ENCODE peak calls at places on chromosomes 16 and 17, in five cellular contexts. M is adrenal gland, E is heart left ventricle, G is GDM1, I is left lung. X is an unnamed sample.

GRCh38 chr16:50547944-50548658 is at the start of gene NKD1:
- DNase-seq in M (peak), E (peak), G (peak), I (peak), X (peak)

GRCh38 chr16:57284206-57284951 is at the start of gene PLLP:
- DNase-seq in G (no peak), M (no peak), E (peak), I (no peak), X (peak)

GRCh38 chr16:35745191-35745590 is 2285.8 kb downstream of the TP53TG3F start:
- DNase-seq in E (no peak), M (no peak), G (no peak), I (no peak), X (no peak)

GRCh38 chr17:76378548-76379274 is 5.7 kb upstream of the SPHK1 start:
- DNase-seq in I (no peak), G (no peak), E (no peak), M (no peak), X (no peak)

GRCh38 chr16:89434490-89434889 is 55.9 kb downstream of the ANKRD11 start:
- DNase-seq in I (no peak), M (peak), E (no peak), G (no peak), X (no peak)

GRCh38 chr17:13953871-13954270 is 115.4 kb upstream of the COX10 start:
- DNase-seq in E (no peak), I (no peak), G (no peak), M (no peak), X (no peak)

GRCh38 chr17:35428229-35428628 is 4.1 kb downstream of the SLFN12 start:
- DNase-seq in G (no peak), I (no peak), M (no peak), E (no peak), X (no peak)

GRCh38 chr17:29155235-29155965 is 24.8 kb downstream of the MYO18A start:
- DNase-seq in E (peak), G (no peak), M (peak), I (peak), X (peak)

GRCh38 chr17:7136266-7136877 is 21.8 kb upstream of the ASGR2 start:
- DNase-seq in G (peak), I (peak), E (peak), M (peak), X (peak)

GRCh38 chr16:1630450-1631213 is 18.5 kb downstream of the CRAMP1 start:
- DNase-seq in G (no peak), I (no peak), M (no peak), E (no peak), X (no peak)

GRCh38 chr17:43015579-43015978 is 6.6 kb downstream of the VAT1 start:
- DNase-seq in G (no peak), I (no peak), E (peak), M (peak), X (no peak)

GRCh38 chr17:1438593-1439083 is 17.4 kb downstream of the CRK start:
- DNase-seq in E (peak), G (no peak), I (no peak), M (peak), X (peak)

GRCh38 chr17:74565116-74565515 is 2.2 kb downstream of the CD300H start:
- DNase-seq in I (no peak), M (no peak), E (no peak), G (no peak), X (no peak)

GRCh38 chr16:11384956-11385586 is 39.8 kb downstream of the RMI2 start:
- DNase-seq in I (no peak), G (no peak), E (peak), M (no peak), X (no peak)

GRCh38 chr17:64165347-64165746 is 35.4 kb upstream of the ERN1 start:
- DNase-seq in M (no peak), I (no peak), G (no peak), E (no peak), X (no peak)

GRCh38 chr16:89298826-89299225 is 81.3 kb downstream of the ZNF778 start:
- DNase-seq in G (no peak), I (no peak), E (no peak), M (no peak), X (no peak)

GRCh38 chr17:58084317-58084981 is 1.2 kb downstream of the DYNLL2 start:
- DNase-seq in I (no peak), E (peak), M (peak), G (no peak), X (peak)

GRCh38 chr17:42827472-42827871 is 3.4 kb upstream of the BECN1 start:
- DNase-seq in M (no peak), E (no peak), G (no peak), I (no peak), X (no peak)

GRCh38 chr17:57424777-57425188 is 168.5 kb downstream of the MSI2 start:
- DNase-seq in M (no peak), G (no peak), I (no peak), E (no peak), X (no peak)

GRCh38 chr16:22425036-22425801 is 50.8 kb upstream of the CDR2 start:
- DNase-seq in M (peak), I (no peak), E (peak), G (no peak), X (no peak)

GRCh38 chr17:66447159-66447558 is 144.7 kb downstream of the PRKCA start:
- DNase-seq in M (no peak), I (no peak), E (no peak), G (no peak), X (no peak)

GRCh38 chr17:40122466-40122943 is 734 bp downstream of the MSL1 start:
- DNase-seq in M (peak), I (no peak), E (peak), G (no peak), X (peak)

GRCh38 chr17:49928126-49928800 is 40.7 kb upstream of the DLX4 start:
- DNase-seq in M (no peak), E (no peak), I (no peak), G (peak), X (no peak)

GRCh38 chr16:14618566-14618965 is 11.5 kb downstream of the PARN start:
- DNase-seq in E (no peak), I (no peak), M (no peak), G (no peak), X (no peak)

GRCh38 chr17:27282054-27282501 is 11.8 kb upstream of the WSB1 start:
- DNase-seq in I (no peak), E (no peak), M (no peak), G (no peak), X (peak)

GRCh38 chr16:8761078-8761477 is 36.4 kb downstream of the TMEM186 start:
- DNase-seq in G (no peak), M (no peak), I (no peak), E (no peak), X (no peak)

GRCh38 chr17:55272711-55273578 is 8.2 kb downstream of the HLF start:
- DNase-seq in I (no peak), G (no peak), M (no peak), E (no peak), X (no peak)

GRCh38 chr17:4938670-4939553 is 934 bp downstream of the SLC25A11 start:
- DNase-seq in I (no peak), E (peak), M (no peak), G (no peak), X (no peak)

GRCh38 chr16:17271687-17272086 is 199.1 kb downstream of the XYLT1 start:
- DNase-seq in E (no peak), G (no peak), M (peak), I (no peak), X (no peak)

GRCh38 chr17:3727041-3727440 is 3.3 kb downstream of the HASPIN start:
- DNase-seq in M (no peak), E (no peak), G (no peak), I (no peak), X (no peak)

GRCh38 chr17:47981462-47981861 is 10.5 kb downstream of the CDK5RAP3 start:
- DNase-seq in E (no peak), I (no peak), G (peak), M (no peak), X (no peak)

GRCh38 chr16:15572329-15573001 is 70.5 kb downstream of the MARF1 start:
- DNase-seq in M (no peak), G (no peak), I (no peak), E (no peak), X (no peak)

GRCh38 chr17:42200702-42201101 is 6.4 kb upstream of the GHDC start:
- DNase-seq in E (peak), G (no peak), I (no peak), M (peak), X (no peak)

GRCh38 chr17:60134396-60135159 is 15.2 kb upstream of the CA4 start:
- DNase-seq in G (no peak), I (no peak), M (peak), E (no peak), X (no peak)

GRCh38 chr17:48443712-48444111 is 13.7 kb upstream of the SKAP1 start:
- DNase-seq in E (no peak), G (no peak), M (no peak), I (no peak), X (no peak)

GRCh38 chr17:80619535-80620235 is 75.0 kb downstream of the RPTOR start:
- DNase-seq in M (no peak), I (no peak), E (no peak), G (no peak), X (peak)

GRCh38 chr16:84648595-84649510 is 542 bp downstream of the KLHL36 start:
- DNase-seq in E (peak), M (peak), I (peak), G (no peak), X (peak)

GRCh38 chr17:55320594-55321506 is 56.1 kb downstream of the HLF start:
- DNase-seq in G (no peak), E (no peak), M (no peak), I (no peak), X (no peak)

GRCh38 chr17:70006159-70006558 is 68.9 kb upstream of the KCNJ16 start:
- DNase-seq in M (no peak), I (no peak), G (no peak), E (no peak), X (peak)